ENCODE peak calls at places on chromosome 6, in nine cellular contexts. One of them, this sample, is unnamed.

GRCh38 chr6:56841372-56841749 is 113.5 kb upstream of the BEND6 start:
- DNase-seq in HCT116: no peak
- DNase-seq in progenitor cell of endocrine pancreas: no peak
- DNase-seq in Ammon's horn: no peak
- DNase-seq in NCI-H1092: no peak
- DNase-seq in fibroblast of the aortic adventitia: no peak
- DNase-seq in heart left ventricle: no peak
- DNase-seq in mesothelial cell of epicardium: no peak
- DNase-seq in NCI-H2081: no peak
- DNase-seq in this sample: no peak

GRCh38 chr6:30889921-30890645 is 5.8 kb downstream of the DDR1 start:
- DNase-seq in NCI-H1092: no peak
- DNase-seq in NCI-H2081: peak; percentile 31
- DNase-seq in progenitor cell of endocrine pancreas: no peak
- DNase-seq in HCT116: no peak
- DNase-seq in Ammon's horn: peak; percentile 92
- DNase-seq in heart left ventricle: no peak
- DNase-seq in fibroblast of the aortic adventitia: no peak
- DNase-seq in mesothelial cell of epicardium: no peak
- DNase-seq in this sample: no peak

GRCh38 chr6:13611715-13612114 is 3.4 kb upstream of the NOL7 start:
- DNase-seq in NCI-H1092: no peak
- DNase-seq in progenitor cell of endocrine pancreas: no peak
- DNase-seq in HCT116: no peak
- DNase-seq in NCI-H2081: no peak
- DNase-seq in heart left ventricle: no peak
- DNase-seq in Ammon's horn: no peak
- DNase-seq in mesothelial cell of epicardium: no peak
- DNase-seq in fibroblast of the aortic adventitia: no peak
- DNase-seq in this sample: no peak

GRCh38 chr6:33112148-33112547 is 36.4 kb downstream of the HLA-DPB1 start:
- DNase-seq in Ammon's horn: peak; percentile 82
- DNase-seq in NCI-H2081: peak; percentile 18
- DNase-seq in fibroblast of the aortic adventitia: peak; percentile 62
- DNase-seq in progenitor cell of endocrine pancreas: no peak
- DNase-seq in NCI-H1092: no peak
- DNase-seq in HCT116: peak; percentile 43
- DNase-seq in mesothelial cell of epicardium: no peak
- DNase-seq in heart left ventricle: no peak
- DNase-seq in this sample: no peak

GRCh38 chr6:894274-894673 is 201.3 kb upstream of the EXOC2 start:
- DNase-seq in NCI-H2081: no peak
- DNase-seq in heart left ventricle: no peak
- DNase-seq in fibroblast of the aortic adventitia: no peak
- DNase-seq in progenitor cell of endocrine pancreas: no peak
- DNase-seq in HCT116: no peak
- DNase-seq in NCI-H1092: no peak
- DNase-seq in Ammon's horn: no peak
- DNase-seq in mesothelial cell of epicardium: no peak
- DNase-seq in this sample: no peak

GRCh38 chr6:160306284-160306683 is 41.9 kb upstream of the SLC22A3 start:
- DNase-seq in heart left ventricle: no peak
- DNase-seq in fibroblast of the aortic adventitia: no peak
- DNase-seq in progenitor cell of endocrine pancreas: no peak
- DNase-seq in NCI-H2081: no peak
- DNase-seq in mesothelial cell of epicardium: no peak
- DNase-seq in NCI-H1092: no peak
- DNase-seq in HCT116: no peak
- DNase-seq in Ammon's horn: peak; percentile 74
- DNase-seq in this sample: no peak

GRCh38 chr6:90168693-90169131 is 127.9 kb downstream of the BACH2 start:
- DNase-seq in progenitor cell of endocrine pancreas: no peak
- DNase-seq in HCT116: no peak
- DNase-seq in mesothelial cell of epicardium: no peak
- DNase-seq in Ammon's horn: no peak
- DNase-seq in heart left ventricle: no peak
- DNase-seq in NCI-H2081: no peak
- DNase-seq in NCI-H1092: no peak
- DNase-seq in fibroblast of the aortic adventitia: peak; percentile 44
- DNase-seq in this sample: no peak

GRCh38 chr6:20946037-20946436 is 411.8 kb downstream of the CDKAL1 start:
- DNase-seq in progenitor cell of endocrine pancreas: no peak
- DNase-seq in fibroblast of the aortic adventitia: peak; percentile 13
- DNase-seq in NCI-H2081: no peak
- DNase-seq in mesothelial cell of epicardium: no peak
- DNase-seq in heart left ventricle: no peak
- DNase-seq in HCT116: no peak
- DNase-seq in Ammon's horn: no peak
- DNase-seq in NCI-H1092: no peak
- DNase-seq in this sample: no peak

GRCh38 chr6:40789143-40789764 is 202.1 kb upstream of the LRFN2 start:
- DNase-seq in mesothelial cell of epicardium: no peak
- DNase-seq in heart left ventricle: no peak
- DNase-seq in progenitor cell of endocrine pancreas: no peak
- DNase-seq in NCI-H2081: peak; percentile 6
- DNase-seq in NCI-H1092: no peak
- DNase-seq in Ammon's horn: no peak
- DNase-seq in HCT116: no peak
- DNase-seq in fibroblast of the aortic adventitia: no peak
- DNase-seq in this sample: no peak

GRCh38 chr6:111642463-111643158 is 36.9 kb upstream of the TRAF3IP2 start:
- DNase-seq in NCI-H1092: peak; percentile 13
- DNase-seq in HCT116: peak; percentile 70
- DNase-seq in NCI-H2081: peak; percentile 40
- DNase-seq in mesothelial cell of epicardium: no peak
- DNase-seq in progenitor cell of endocrine pancreas: no peak
- DNase-seq in Ammon's horn: peak; percentile 73
- DNase-seq in heart left ventricle: peak; percentile 75
- DNase-seq in fibroblast of the aortic adventitia: peak; percentile 84
- DNase-seq in this sample: no peak

GRCh38 chr6:39251406-39251805 is 22.1 kb upstream of the KCNK5 start:
- DNase-seq in fibroblast of the aortic adventitia: no peak
- DNase-seq in mesothelial cell of epicardium: no peak
- DNase-seq in Ammon's horn: no peak
- DNase-seq in HCT116: no peak
- DNase-seq in NCI-H1092: no peak
- DNase-seq in NCI-H2081: peak; percentile 14
- DNase-seq in progenitor cell of endocrine pancreas: no peak
- DNase-seq in heart left ventricle: no peak
- DNase-seq in this sample: no peak

GRCh38 chr6:143980921-143981320 is 27.1 kb downstream of the PLAGL1 start:
- DNase-seq in NCI-H1092: no peak
- DNase-seq in Ammon's horn: no peak
- DNase-seq in HCT116: no peak
- DNase-seq in fibroblast of the aortic adventitia: no peak
- DNase-seq in mesothelial cell of epicardium: no peak
- DNase-seq in heart left ventricle: no peak
- DNase-seq in NCI-H2081: no peak
- DNase-seq in progenitor cell of endocrine pancreas: no peak
- DNase-seq in this sample: no peak

GRCh38 chr6:43181942-43182860 is at the start of gene CUL9:
- DNase-seq in NCI-H2081: peak; percentile 77
- DNase-seq in mesothelial cell of epicardium: peak; percentile 42
- DNase-seq in fibroblast of the aortic adventitia: peak; percentile 58
- DNase-seq in Ammon's horn: peak; percentile 89
- DNase-seq in heart left ventricle: peak; percentile 94
- DNase-seq in NCI-H1092: peak; percentile 78
- DNase-seq in HCT116: peak; percentile 34
- DNase-seq in progenitor cell of endocrine pancreas: peak; percentile 52
- DNase-seq in this sample: no peak

GRCh38 chr6:124324237-124324636 is 520.6 kb downstream of the NKAIN2 start:
- DNase-seq in progenitor cell of endocrine pancreas: no peak
- DNase-seq in heart left ventricle: no peak
- DNase-seq in fibroblast of the aortic adventitia: no peak
- DNase-seq in Ammon's horn: no peak
- DNase-seq in NCI-H1092: no peak
- DNase-seq in NCI-H2081: no peak
- DNase-seq in mesothelial cell of epicardium: no peak
- DNase-seq in HCT116: no peak
- DNase-seq in this sample: no peak

GRCh38 chr6:163635731-163636344 is 221.3 kb downstream of the QKI start:
- DNase-seq in fibroblast of the aortic adventitia: no peak
- DNase-seq in NCI-H1092: no peak
- DNase-seq in mesothelial cell of epicardium: no peak
- DNase-seq in NCI-H2081: no peak
- DNase-seq in heart left ventricle: no peak
- DNase-seq in Ammon's horn: no peak
- DNase-seq in HCT116: no peak
- DNase-seq in progenitor cell of endocrine pancreas: no peak
- DNase-seq in this sample: no peak

GRCh38 chr6:1952726-1953360 is 292.6 kb downstream of the GMDS start:
- DNase-seq in heart left ventricle: no peak
- DNase-seq in Ammon's horn: no peak
- DNase-seq in fibroblast of the aortic adventitia: peak; percentile 83
- DNase-seq in progenitor cell of endocrine pancreas: no peak
- DNase-seq in mesothelial cell of epicardium: no peak
- DNase-seq in HCT116: peak; percentile 53
- DNase-seq in NCI-H2081: no peak
- DNase-seq in NCI-H1092: no peak
- DNase-seq in this sample: no peak

GRCh38 chr6:106626485-106626884 is 2.8 kb downstream of the RTN4IP1 start:
- DNase-seq in HCT116: no peak
- DNase-seq in mesothelial cell of epicardium: no peak
- DNase-seq in heart left ventricle: no peak
- DNase-seq in progenitor cell of endocrine pancreas: no peak
- DNase-seq in NCI-H2081: no peak
- DNase-seq in NCI-H1092: no peak
- DNase-seq in Ammon's horn: no peak
- DNase-seq in fibroblast of the aortic adventitia: no peak
- DNase-seq in this sample: no peak

GRCh38 chr6:149919834-149920225 is 3.1 kb downstream of the RAET1G start:
- DNase-seq in HCT116: no peak
- DNase-seq in progenitor cell of endocrine pancreas: no peak
- DNase-seq in Ammon's horn: no peak
- DNase-seq in NCI-H2081: no peak
- DNase-seq in mesothelial cell of epicardium: no peak
- DNase-seq in NCI-H1092: no peak
- DNase-seq in heart left ventricle: no peak
- DNase-seq in fibroblast of the aortic adventitia: no peak
- DNase-seq in this sample: no peak

This sample was measured in GOT3.